ENCODE peak calls at places on chromosomes 1 and 21, in four cellular contexts. One of them, this sample, is unnamed.

GRCh38 chr1:161082483-161082882 is 6.9 kb downstream of the NECTIN4 start:
- DNase-seq in A549: no peak
- DNase-seq in K562: no peak
- DNase-seq in WTC11: no peak
- DNase-seq in this sample: no peak

GRCh38 chr1:60746278-60746761 is 336.0 kb upstream of the NFIA start:
- DNase-seq in WTC11: no peak
- DNase-seq in K562: no peak
- DNase-seq in A549: no peak
- DNase-seq in this sample: no peak

GRCh38 chr1:181152892-181153633 is 64.6 kb downstream of the IER5 start:
- DNase-seq in K562: peak
- DNase-seq in WTC11: peak
- DNase-seq in A549: no peak
- DNase-seq in this sample: no peak

GRCh38 chr21:38119793-38120192 is 137.0 kb upstream of the KCNJ15 start:
- DNase-seq in K562: no peak
- DNase-seq in WTC11: no peak
- DNase-seq in A549: no peak
- DNase-seq in this sample: no peak

GRCh38 chr21:46118871-46119564 is 21.1 kb downstream of the COL6A2 start:
- DNase-seq in A549: no peak
- DNase-seq in WTC11: peak
- DNase-seq in K562: no peak
- DNase-seq in this sample: no peak

GRCh38 chr1:221157026-221157761 is 278.0 kb downstream of the HLX start:
- DNase-seq in WTC11: no peak
- DNase-seq in K562: no peak
- DNase-seq in A549: no peak
- DNase-seq in this sample: no peak

GRCh38 chr1:34165422-34165921 is 442 bp upstream of the CSMD2 start:
- DNase-seq in A549: no peak
- DNase-seq in K562: no peak
- DNase-seq in WTC11: peak
- DNase-seq in this sample: no peak

GRCh38 chr1:232968965-232969364 is 18.6 kb downstream of the NTPCR start:
- DNase-seq in A549: no peak
- DNase-seq in K562: no peak
- DNase-seq in WTC11: no peak
- DNase-seq in this sample: no peak

GRCh38 chr1:59322394-59323179 is 25.7 kb downstream of the FGGY start:
- DNase-seq in K562: no peak
- DNase-seq in WTC11: no peak
- DNase-seq in A549: no peak
- DNase-seq in this sample: no peak

GRCh38 chr1:99963041-99963795 is 6.6 kb upstream of the SLC35A3 start:
- DNase-seq in K562: no peak
- DNase-seq in A549: no peak
- DNase-seq in WTC11: no peak
- DNase-seq in this sample: no peak

GRCh38 chr1:39490596-39491145 is 765 bp upstream of the BMP8A start:
- DNase-seq in A549: peak
- DNase-seq in WTC11: peak
- DNase-seq in K562: peak
- DNase-seq in this sample: no peak

GRCh38 chr1:39575191-39576015 is 1.2 kb downstream of the PABPC4 start:
- DNase-seq in K562: peak
- DNase-seq in A549: no peak
- DNase-seq in WTC11: no peak
- DNase-seq in this sample: peak

GRCh38 chr1:95023399-95024050 is 49.2 kb downstream of the ALG14 start:
- DNase-seq in A549: no peak
- DNase-seq in WTC11: no peak
- DNase-seq in K562: no peak
- DNase-seq in this sample: no peak

GRCh38 chr1:193520472-193520871 is 334.1 kb upstream of the B3GALT2 start:
- DNase-seq in K562: no peak
- DNase-seq in A549: no peak
- DNase-seq in WTC11: no peak
- DNase-seq in this sample: no peak

GRCh38 chr1:85572574-85572973 is 8.0 kb upstream of the CCN1 start:
- DNase-seq in A549: no peak
- DNase-seq in K562: no peak
- DNase-seq in WTC11: no peak
- DNase-seq in this sample: no peak

GRCh38 chr1:24586970-24587820 is 31.3 kb downstream of the NCMAP start:
- DNase-seq in WTC11: no peak
- DNase-seq in A549: peak
- DNase-seq in K562: peak
- DNase-seq in this sample: peak

GRCh38 chr1:203626910-203627246 is 246 bp downstream of the ATP2B4 start:
- DNase-seq in A549: peak
- DNase-seq in K562: no peak
- DNase-seq in WTC11: peak
- DNase-seq in this sample: no peak

GRCh38 chr1:98496246-98496995 is 165.1 kb upstream of the SNX7 start:
- DNase-seq in K562: no peak
- DNase-seq in WTC11: no peak
- DNase-seq in A549: no peak
- DNase-seq in this sample: no peak

GRCh38 chr1:162153374-162153773 is 83.9 kb downstream of the NOS1AP start:
- DNase-seq in A549: no peak
- DNase-seq in WTC11: no peak
- DNase-seq in K562: no peak
- DNase-seq in this sample: no peak

GRCh38 chr1:162150112-162150511 is 80.6 kb downstream of the NOS1AP start:
- DNase-seq in A549: no peak
- DNase-seq in K562: no peak
- DNase-seq in WTC11: no peak
- DNase-seq in this sample: no peak

GRCh38 chr1:162157469-162157868 is 88.0 kb downstream of the NOS1AP start:
- DNase-seq in K562: no peak
- DNase-seq in A549: no peak
- DNase-seq in WTC11: no peak
- DNase-seq in this sample: no peak

GRCh38 chr1:162147760-162148159 is 78.3 kb downstream of the NOS1AP start:
- DNase-seq in K562: no peak
- DNase-seq in WTC11: peak
- DNase-seq in A549: no peak
- DNase-seq in this sample: peak

GRCh38 chr1:162151900-162152829 is 82.7 kb downstream of the NOS1AP start:
- DNase-seq in WTC11: no peak
- DNase-seq in K562: no peak
- DNase-seq in A549: no peak
- DNase-seq in this sample: peak
- TF ChIP-seq HMGXB4 in WTC11: no peak
- TF ChIP-seq HMGXB4 in K562: no peak
- TF ChIP-seq HMGXB4 in A549: no peak
- TF ChIP-seq HMGXB4 in this sample: peak

DNA sequence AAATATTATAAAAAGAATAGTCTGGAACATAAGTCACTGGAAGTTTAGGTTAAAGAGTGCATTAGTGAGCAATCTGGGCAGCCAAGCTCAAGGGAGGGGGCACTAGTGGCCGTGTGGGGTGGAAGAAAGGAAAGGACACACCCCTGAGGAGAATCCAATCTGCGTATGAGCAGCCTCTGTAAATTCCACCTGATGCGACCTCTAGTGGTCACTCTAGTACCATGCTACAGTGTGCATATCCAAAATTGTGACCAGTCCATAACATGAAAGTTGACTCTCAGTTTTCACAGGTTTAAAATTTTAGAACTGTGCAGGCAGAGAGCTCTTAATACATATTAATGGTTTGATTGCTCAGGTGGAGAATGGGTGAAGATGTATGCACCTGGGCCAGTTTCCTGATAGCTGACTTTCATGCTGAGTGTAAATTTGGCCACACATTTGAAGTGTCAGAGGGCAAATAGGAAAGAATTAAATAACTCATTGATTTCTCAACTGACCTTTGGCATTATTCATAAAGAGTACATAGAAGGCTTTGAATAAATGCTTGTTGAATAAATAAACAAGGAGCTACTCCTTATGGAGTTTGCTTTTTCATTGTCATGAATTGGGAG is 105.9 kb upstream of the C21orf91 start:
- DNase-seq in WTC11: peak
- DNase-seq in K562: peak
- DNase-seq in A549: peak
- DNase-seq in this sample: peak
- TF ChIP-seq HMGXB4 in WTC11: no peak
- TF ChIP-seq HMGXB4 in K562: no peak
- TF ChIP-seq HMGXB4 in A549: no peak
- TF ChIP-seq HMGXB4 in this sample: no peak

DNA sequence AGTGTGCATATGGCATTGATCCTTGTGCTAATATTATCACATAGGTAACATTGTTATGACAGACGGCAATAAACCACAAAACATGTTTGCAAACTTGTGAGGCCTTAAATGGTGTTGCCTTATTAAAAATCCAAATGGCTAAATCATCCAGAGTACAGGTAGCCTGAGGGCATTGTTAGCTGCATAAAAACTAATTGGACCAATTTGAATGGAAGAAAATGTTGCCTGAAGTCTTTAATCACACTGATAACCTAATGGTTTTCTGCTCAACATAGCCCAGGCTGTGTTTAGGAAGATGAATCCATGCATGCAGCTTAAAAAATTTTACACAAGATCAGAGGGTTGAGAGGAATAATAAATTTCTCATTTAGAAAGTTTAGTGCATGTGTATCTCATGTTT is 19.4 kb upstream of the LRRC53 start:
- DNase-seq in WTC11: no peak
- DNase-seq in A549: no peak
- DNase-seq in K562: no peak
- DNase-seq in this sample: no peak
- TF ChIP-seq HMGXB4 in WTC11: no peak
- TF ChIP-seq HMGXB4 in A549: no peak
- TF ChIP-seq HMGXB4 in K562: no peak
- TF ChIP-seq HMGXB4 in this sample: no peak

GRCh38 chr1:168243636-168244212 is 17.9 kb downstream of the SFT2D2 start:
- DNase-seq in WTC11: no peak
- DNase-seq in K562: no peak
- DNase-seq in A549: no peak
- DNase-seq in this sample: no peak
- TF ChIP-seq HMGXB4 in WTC11: no peak
- TF ChIP-seq HMGXB4 in K562: no peak
- TF ChIP-seq HMGXB4 in A549: no peak
- TF ChIP-seq HMGXB4 in this sample: no peak

DNA sequence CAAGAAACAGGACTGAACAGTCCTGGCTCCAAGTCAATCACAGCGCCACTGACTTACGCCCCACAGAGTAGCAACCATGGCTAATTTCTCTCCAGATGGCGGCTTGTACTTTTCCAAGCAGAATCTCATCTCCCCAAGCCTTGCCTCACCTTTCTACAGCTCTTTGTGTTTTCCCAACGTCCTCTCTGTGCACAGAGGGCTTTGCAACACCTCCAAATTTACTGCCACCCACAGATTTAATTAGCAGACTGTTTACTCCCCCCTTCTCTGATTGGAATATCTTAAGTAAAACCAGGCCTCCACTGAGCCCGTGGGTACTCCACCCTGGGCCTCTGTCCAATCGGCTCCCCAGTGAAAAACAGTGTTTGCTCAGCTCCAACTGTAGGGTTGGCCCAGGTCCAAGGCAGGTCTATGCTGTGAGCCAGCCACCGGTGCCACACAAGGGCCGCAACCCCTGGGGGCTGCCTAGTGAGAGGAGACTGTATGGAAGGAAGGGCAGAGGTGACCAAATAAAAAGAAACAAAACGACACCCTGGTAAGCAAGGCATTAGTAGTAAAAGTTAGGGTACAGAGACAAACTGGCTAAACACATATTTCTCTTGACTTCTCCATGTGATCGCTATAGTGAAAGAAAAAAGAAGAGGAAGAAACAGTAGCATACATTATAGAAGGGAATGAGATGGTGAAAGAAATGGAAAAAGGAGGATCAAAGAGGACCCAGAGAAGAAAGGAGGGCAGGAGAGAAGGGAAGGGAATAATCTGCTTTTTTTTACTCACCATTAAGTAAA is 128.4 kb upstream of the SOD1 start:
- DNase-seq in A549: no peak
- DNase-seq in WTC11: no peak
- DNase-seq in K562: no peak
- DNase-seq in this sample: no peak
- TF ChIP-seq HMGXB4 in A549: no peak
- TF ChIP-seq HMGXB4 in WTC11: no peak
- TF ChIP-seq HMGXB4 in K562: no peak
- TF ChIP-seq HMGXB4 in this sample: no peak

DNA sequence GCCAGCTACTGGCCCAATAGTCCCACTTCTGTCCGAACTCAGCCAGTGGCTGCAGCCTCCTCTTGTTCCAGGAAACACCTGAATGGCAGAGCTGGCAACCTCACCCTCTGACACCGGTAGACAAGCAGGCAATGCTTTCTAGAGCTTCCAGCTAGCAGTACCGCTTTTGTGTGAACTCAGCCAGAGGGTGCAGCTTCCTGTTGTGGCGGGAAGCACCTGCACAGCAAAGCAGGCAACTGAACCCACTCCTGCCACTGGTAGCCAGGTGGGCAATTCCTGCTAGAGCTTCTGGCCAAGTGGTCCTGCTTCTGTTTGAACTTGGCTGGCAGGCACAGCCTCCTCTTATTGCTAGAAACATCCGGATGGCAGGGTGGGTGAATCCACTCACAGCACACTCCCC is 40.1 kb upstream of the TMPRSS15 start:
- DNase-seq in K562: no peak
- DNase-seq in A549: no peak
- DNase-seq in WTC11: no peak
- DNase-seq in this sample: no peak
- TF ChIP-seq HMGXB4 in K562: no peak
- TF ChIP-seq HMGXB4 in A549: no peak
- TF ChIP-seq HMGXB4 in WTC11: no peak
- TF ChIP-seq HMGXB4 in this sample: no peak

This sample was measured in HepG2.